ENCODE peak calls at places on chromosomes 13 and 19, in nine cellular contexts. One of them, this sample, is unnamed.

GRCh38 chr19:16522559-16523377 is 19.5 kb downstream of the CHERP start:
- ATAC-seq in left cardiac atrium: no peak
- ATAC-seq in sciatic nerve: no peak
- ATAC-seq in HCT116: no peak
- ATAC-seq in foreskin keratinocyte: no peak
- ATAC-seq in lower lobe of right lung: no peak
- ATAC-seq in upper lobe of right lung: no peak
- ATAC-seq in A549: no peak
- ATAC-seq in activated naive CD4-positive, alpha-beta T cell treated with anti-CD3 and anti-CD28 coated beads, Interleukin-2, amount 50 U/mL, for 72 hours: no peak
- ATAC-seq in this sample: no peak

GRCh38 chr19:55857149-55857548 is 20.8 kb downstream of the NLRP4 start:
- ATAC-seq in upper lobe of right lung: no peak
- ATAC-seq in foreskin keratinocyte: no peak
- ATAC-seq in left cardiac atrium: no peak
- ATAC-seq in lower lobe of right lung: no peak
- ATAC-seq in HCT116: no peak
- ATAC-seq in A549: no peak
- ATAC-seq in activated naive CD4-positive, alpha-beta T cell treated with anti-CD3 and anti-CD28 coated beads, Interleukin-2, amount 50 U/mL, for 72 hours: no peak
- ATAC-seq in sciatic nerve: no peak
- ATAC-seq in this sample: no peak

GRCh38 chr13:46170687-46171086 is 11.3 kb downstream of the LCP1 start:
- ATAC-seq in sciatic nerve: peak
- ATAC-seq in activated naive CD4-positive, alpha-beta T cell treated with anti-CD3 and anti-CD28 coated beads, Interleukin-2, amount 50 U/mL, for 72 hours: no peak
- ATAC-seq in foreskin keratinocyte: no peak
- ATAC-seq in HCT116: no peak
- ATAC-seq in A549: no peak
- ATAC-seq in upper lobe of right lung: no peak
- ATAC-seq in left cardiac atrium: peak
- ATAC-seq in lower lobe of right lung: no peak
- ATAC-seq in this sample: no peak

GRCh38 chr13:113129480-113129879 is 6.9 kb downstream of the F10 start:
- ATAC-seq in foreskin keratinocyte: no peak
- ATAC-seq in sciatic nerve: peak
- ATAC-seq in lower lobe of right lung: no peak
- ATAC-seq in HCT116: no peak
- ATAC-seq in activated naive CD4-positive, alpha-beta T cell treated with anti-CD3 and anti-CD28 coated beads, Interleukin-2, amount 50 U/mL, for 72 hours: no peak
- ATAC-seq in A549: no peak
- ATAC-seq in upper lobe of right lung: no peak
- ATAC-seq in left cardiac atrium: peak
- ATAC-seq in this sample: peak

GRCh38 chr19:5775668-5776309 is 8.8 kb downstream of the PRR22 start:
- ATAC-seq in upper lobe of right lung: no peak
- ATAC-seq in A549: peak
- ATAC-seq in foreskin keratinocyte: no peak
- ATAC-seq in left cardiac atrium: no peak
- ATAC-seq in sciatic nerve: no peak
- ATAC-seq in activated naive CD4-positive, alpha-beta T cell treated with anti-CD3 and anti-CD28 coated beads, Interleukin-2, amount 50 U/mL, for 72 hours: no peak
- ATAC-seq in lower lobe of right lung: no peak
- ATAC-seq in HCT116: no peak
- ATAC-seq in this sample: no peak

GRCh38 chr13:20713751-20714150 is 10.3 kb downstream of the IL17D start:
- ATAC-seq in activated naive CD4-positive, alpha-beta T cell treated with anti-CD3 and anti-CD28 coated beads, Interleukin-2, amount 50 U/mL, for 72 hours: no peak
- ATAC-seq in left cardiac atrium: peak
- ATAC-seq in HCT116: no peak
- ATAC-seq in A549: no peak
- ATAC-seq in upper lobe of right lung: no peak
- ATAC-seq in sciatic nerve: peak
- ATAC-seq in lower lobe of right lung: no peak
- ATAC-seq in foreskin keratinocyte: no peak
- ATAC-seq in this sample: no peak

GRCh38 chr13:67014399-67014798 is 215.7 kb downstream of the PCDH9 start:
- ATAC-seq in activated naive CD4-positive, alpha-beta T cell treated with anti-CD3 and anti-CD28 coated beads, Interleukin-2, amount 50 U/mL, for 72 hours: no peak
- ATAC-seq in left cardiac atrium: no peak
- ATAC-seq in lower lobe of right lung: peak
- ATAC-seq in foreskin keratinocyte: no peak
- ATAC-seq in sciatic nerve: no peak
- ATAC-seq in upper lobe of right lung: no peak
- ATAC-seq in HCT116: no peak
- ATAC-seq in A549: no peak
- ATAC-seq in this sample: no peak

GRCh38 chr19:3187662-3188511 is 2.2 kb downstream of the NCLN start:
- ATAC-seq in left cardiac atrium: no peak
- ATAC-seq in activated naive CD4-positive, alpha-beta T cell treated with anti-CD3 and anti-CD28 coated beads, Interleukin-2, amount 50 U/mL, for 72 hours: no peak
- ATAC-seq in A549: no peak
- ATAC-seq in lower lobe of right lung: no peak
- ATAC-seq in sciatic nerve: no peak
- ATAC-seq in foreskin keratinocyte: no peak
- ATAC-seq in HCT116: no peak
- ATAC-seq in upper lobe of right lung: no peak
- ATAC-seq in this sample: no peak

GRCh38 chr13:41494202-41494601 is 36.9 kb downstream of the RGCC start:
- ATAC-seq in A549: no peak
- ATAC-seq in upper lobe of right lung: no peak
- ATAC-seq in sciatic nerve: peak
- ATAC-seq in foreskin keratinocyte: no peak
- ATAC-seq in activated naive CD4-positive, alpha-beta T cell treated with anti-CD3 and anti-CD28 coated beads, Interleukin-2, amount 50 U/mL, for 72 hours: no peak
- ATAC-seq in HCT116: no peak
- ATAC-seq in lower lobe of right lung: no peak
- ATAC-seq in left cardiac atrium: peak
- ATAC-seq in this sample: no peak

GRCh38 chr19:44903216-44903601 is 2.4 kb upstream of the APOE start:
- ATAC-seq in foreskin keratinocyte: no peak
- ATAC-seq in A549: no peak
- ATAC-seq in upper lobe of right lung: no peak
- ATAC-seq in lower lobe of right lung: no peak
- ATAC-seq in HCT116: no peak
- ATAC-seq in activated naive CD4-positive, alpha-beta T cell treated with anti-CD3 and anti-CD28 coated beads, Interleukin-2, amount 50 U/mL, for 72 hours: peak
- ATAC-seq in left cardiac atrium: peak
- ATAC-seq in sciatic nerve: peak
- ATAC-seq in this sample: no peak

GRCh38 chr13:112828082-112828699 is 138.4 kb downstream of the ATP11A start:
- ATAC-seq in sciatic nerve: no peak
- ATAC-seq in HCT116: no peak
- ATAC-seq in foreskin keratinocyte: no peak
- ATAC-seq in A549: no peak
- ATAC-seq in upper lobe of right lung: no peak
- ATAC-seq in activated naive CD4-positive, alpha-beta T cell treated with anti-CD3 and anti-CD28 coated beads, Interleukin-2, amount 50 U/mL, for 72 hours: no peak
- ATAC-seq in left cardiac atrium: no peak
- ATAC-seq in lower lobe of right lung: peak
- ATAC-seq in this sample: peak

GRCh38 chr13:84653915-84654534 is 771.8 kb upstream of the SLITRK1 start:
- ATAC-seq in left cardiac atrium: peak
- ATAC-seq in A549: no peak
- ATAC-seq in foreskin keratinocyte: no peak
- ATAC-seq in HCT116: no peak
- ATAC-seq in sciatic nerve: no peak
- ATAC-seq in lower lobe of right lung: no peak
- ATAC-seq in upper lobe of right lung: no peak
- ATAC-seq in activated naive CD4-positive, alpha-beta T cell treated with anti-CD3 and anti-CD28 coated beads, Interleukin-2, amount 50 U/mL, for 72 hours: no peak
- ATAC-seq in this sample: no peak

GRCh38 chr19:16627928-16628182 is 149 bp downstream of the MED26 start:
- ATAC-seq in lower lobe of right lung: no peak
- ATAC-seq in foreskin keratinocyte: no peak
- ATAC-seq in sciatic nerve: no peak
- ATAC-seq in HCT116: peak
- ATAC-seq in left cardiac atrium: no peak
- ATAC-seq in activated naive CD4-positive, alpha-beta T cell treated with anti-CD3 and anti-CD28 coated beads, Interleukin-2, amount 50 U/mL, for 72 hours: no peak
- ATAC-seq in A549: no peak
- ATAC-seq in upper lobe of right lung: no peak
- ATAC-seq in this sample: peak

GRCh38 chr13:23833733-23834611 is 55.2 kb downstream of the MIPEP start:
- ATAC-seq in HCT116: no peak
- ATAC-seq in sciatic nerve: no peak
- ATAC-seq in lower lobe of right lung: no peak
- ATAC-seq in upper lobe of right lung: no peak
- ATAC-seq in foreskin keratinocyte: peak
- ATAC-seq in A549: no peak
- ATAC-seq in activated naive CD4-positive, alpha-beta T cell treated with anti-CD3 and anti-CD28 coated beads, Interleukin-2, amount 50 U/mL, for 72 hours: no peak
- ATAC-seq in left cardiac atrium: no peak
- ATAC-seq in this sample: no peak

GRCh38 chr13:110396913-110397379 is 89.9 kb downstream of the COL4A2 start:
- ATAC-seq in HCT116: no peak
- ATAC-seq in foreskin keratinocyte: no peak
- ATAC-seq in lower lobe of right lung: peak
- ATAC-seq in activated naive CD4-positive, alpha-beta T cell treated with anti-CD3 and anti-CD28 coated beads, Interleukin-2, amount 50 U/mL, for 72 hours: no peak
- ATAC-seq in upper lobe of right lung: peak
- ATAC-seq in left cardiac atrium: peak
- ATAC-seq in A549: peak
- ATAC-seq in sciatic nerve: peak
- ATAC-seq in this sample: no peak

GRCh38 chr13:111007209-111007608 is 92.3 kb upstream of the ANKRD10 start:
- ATAC-seq in upper lobe of right lung: no peak
- ATAC-seq in left cardiac atrium: no peak
- ATAC-seq in foreskin keratinocyte: no peak
- ATAC-seq in lower lobe of right lung: no peak
- ATAC-seq in activated naive CD4-positive, alpha-beta T cell treated with anti-CD3 and anti-CD28 coated beads, Interleukin-2, amount 50 U/mL, for 72 hours: no peak
- ATAC-seq in sciatic nerve: peak
- ATAC-seq in HCT116: no peak
- ATAC-seq in A549: no peak
- ATAC-seq in this sample: no peak

GRCh38 chr13:102657630-102658029 is 37.2 kb downstream of the METTL21C start:
- ATAC-seq in HCT116: no peak
- ATAC-seq in sciatic nerve: no peak
- ATAC-seq in lower lobe of right lung: no peak
- ATAC-seq in left cardiac atrium: no peak
- ATAC-seq in foreskin keratinocyte: no peak
- ATAC-seq in upper lobe of right lung: no peak
- ATAC-seq in activated naive CD4-positive, alpha-beta T cell treated with anti-CD3 and anti-CD28 coated beads, Interleukin-2, amount 50 U/mL, for 72 hours: no peak
- ATAC-seq in A549: no peak
- ATAC-seq in this sample: no peak

GRCh38 chr19:2610637-2611482 is 91.6 kb downstream of the GNG7 start:
- ATAC-seq in lower lobe of right lung: peak
- ATAC-seq in left cardiac atrium: peak
- ATAC-seq in HCT116: peak
- ATAC-seq in A549: peak
- ATAC-seq in foreskin keratinocyte: peak
- ATAC-seq in activated naive CD4-positive, alpha-beta T cell treated with anti-CD3 and anti-CD28 coated beads, Interleukin-2, amount 50 U/mL, for 72 hours: peak
- ATAC-seq in upper lobe of right lung: peak
- ATAC-seq in sciatic nerve: peak
- ATAC-seq in this sample: peak

GRCh38 chr13:60019119-60019993 is 144.4 kb downstream of the DIAPH3 start:
- ATAC-seq in A549: no peak
- ATAC-seq in left cardiac atrium: peak
- ATAC-seq in lower lobe of right lung: peak
- ATAC-seq in HCT116: no peak
- ATAC-seq in upper lobe of right lung: peak
- ATAC-seq in foreskin keratinocyte: no peak
- ATAC-seq in activated naive CD4-positive, alpha-beta T cell treated with anti-CD3 and anti-CD28 coated beads, Interleukin-2, amount 50 U/mL, for 72 hours: no peak
- ATAC-seq in sciatic nerve: no peak
- ATAC-seq in this sample: no peak

GRCh38 chr13:103354189-103354588 is 288.0 kb upstream of the SLC10A2 start:
- ATAC-seq in A549: no peak
- ATAC-seq in upper lobe of right lung: no peak
- ATAC-seq in lower lobe of right lung: no peak
- ATAC-seq in foreskin keratinocyte: no peak
- ATAC-seq in sciatic nerve: no peak
- ATAC-seq in left cardiac atrium: peak
- ATAC-seq in HCT116: no peak
- ATAC-seq in activated naive CD4-positive, alpha-beta T cell treated with anti-CD3 and anti-CD28 coated beads, Interleukin-2, amount 50 U/mL, for 72 hours: no peak
- ATAC-seq in this sample: no peak

GRCh38 chr19:660793-661426 is 2.1 kb downstream of the RNF126 start:
- ATAC-seq in sciatic nerve: no peak
- ATAC-seq in HCT116: no peak
- ATAC-seq in activated naive CD4-positive, alpha-beta T cell treated with anti-CD3 and anti-CD28 coated beads, Interleukin-2, amount 50 U/mL, for 72 hours: peak
- ATAC-seq in lower lobe of right lung: no peak
- ATAC-seq in A549: no peak
- ATAC-seq in upper lobe of right lung: no peak
- ATAC-seq in left cardiac atrium: no peak
- ATAC-seq in foreskin keratinocyte: no peak
- ATAC-seq in this sample: no peak

GRCh38 chr19:48745208-48745995 is 1.3 kb downstream of the IZUMO1 start:
- ATAC-seq in HCT116: peak
- ATAC-seq in lower lobe of right lung: peak
- ATAC-seq in foreskin keratinocyte: peak
- ATAC-seq in activated naive CD4-positive, alpha-beta T cell treated with anti-CD3 and anti-CD28 coated beads, Interleukin-2, amount 50 U/mL, for 72 hours: peak
- ATAC-seq in A549: peak
- ATAC-seq in left cardiac atrium: peak
- ATAC-seq in sciatic nerve: peak
- ATAC-seq in upper lobe of right lung: peak
- ATAC-seq in this sample: peak

GRCh38 chr13:95629071-95629470 is 15.4 kb downstream of the DZIP1 start:
- ATAC-seq in foreskin keratinocyte: no peak
- ATAC-seq in left cardiac atrium: no peak
- ATAC-seq in lower lobe of right lung: no peak
- ATAC-seq in sciatic nerve: no peak
- ATAC-seq in A549: no peak
- ATAC-seq in upper lobe of right lung: no peak
- ATAC-seq in activated naive CD4-positive, alpha-beta T cell treated with anti-CD3 and anti-CD28 coated beads, Interleukin-2, amount 50 U/mL, for 72 hours: no peak
- ATAC-seq in HCT116: no peak
- ATAC-seq in this sample: no peak

GRCh38 chr19:18470153-18470552 is 32.2 kb upstream of the ISYNA1 start:
- ATAC-seq in activated naive CD4-positive, alpha-beta T cell treated with anti-CD3 and anti-CD28 coated beads, Interleukin-2, amount 50 U/mL, for 72 hours: peak
- ATAC-seq in upper lobe of right lung: peak
- ATAC-seq in A549: no peak
- ATAC-seq in HCT116: peak
- ATAC-seq in foreskin keratinocyte: no peak
- ATAC-seq in sciatic nerve: peak
- ATAC-seq in left cardiac atrium: peak
- ATAC-seq in lower lobe of right lung: peak
- ATAC-seq in this sample: peak

GRCh38 chr19:56476671-56477428 is at the start of gene ZNF667:
- ATAC-seq in left cardiac atrium: peak
- ATAC-seq in A549: no peak
- ATAC-seq in upper lobe of right lung: no peak
- ATAC-seq in activated naive CD4-positive, alpha-beta T cell treated with anti-CD3 and anti-CD28 coated beads, Interleukin-2, amount 50 U/mL, for 72 hours: peak
- ATAC-seq in lower lobe of right lung: peak
- ATAC-seq in sciatic nerve: peak
- ATAC-seq in HCT116: no peak
- ATAC-seq in foreskin keratinocyte: peak
- ATAC-seq in this sample: peak

GRCh38 chr13:57629391-57629804 is 2.1 kb upstream of the PCDH17 start:
- ATAC-seq in sciatic nerve: peak
- ATAC-seq in left cardiac atrium: peak
- ATAC-seq in foreskin keratinocyte: no peak
- ATAC-seq in A549: no peak
- ATAC-seq in activated naive CD4-positive, alpha-beta T cell treated with anti-CD3 and anti-CD28 coated beads, Interleukin-2, amount 50 U/mL, for 72 hours: no peak
- ATAC-seq in lower lobe of right lung: no peak
- ATAC-seq in upper lobe of right lung: peak
- ATAC-seq in HCT116: no peak
- ATAC-seq in this sample: no peak

GRCh38 chr13:51721485-51721884 is 82.5 kb downstream of the DHRS12 start:
- ATAC-seq in activated naive CD4-positive, alpha-beta T cell treated with anti-CD3 and anti-CD28 coated beads, Interleukin-2, amount 50 U/mL, for 72 hours: no peak
- ATAC-seq in A549: no peak
- ATAC-seq in foreskin keratinocyte: no peak
- ATAC-seq in left cardiac atrium: peak
- ATAC-seq in upper lobe of right lung: no peak
- ATAC-seq in HCT116: no peak
- ATAC-seq in sciatic nerve: peak
- ATAC-seq in lower lobe of right lung: peak
- ATAC-seq in this sample: peak

GRCh38 chr13:98947925-98948324 is 29.9 kb downstream of the DOCK9 start:
- ATAC-seq in activated naive CD4-positive, alpha-beta T cell treated with anti-CD3 and anti-CD28 coated beads, Interleukin-2, amount 50 U/mL, for 72 hours: no peak
- ATAC-seq in foreskin keratinocyte: no peak
- ATAC-seq in lower lobe of right lung: no peak
- ATAC-seq in left cardiac atrium: no peak
- ATAC-seq in sciatic nerve: no peak
- ATAC-seq in A549: no peak
- ATAC-seq in upper lobe of right lung: no peak
- ATAC-seq in HCT116: no peak
- ATAC-seq in this sample: no peak

GRCh38 chr13:46720189-46720588 is 76.8 kb downstream of the ESD start:
- ATAC-seq in activated naive CD4-positive, alpha-beta T cell treated with anti-CD3 and anti-CD28 coated beads, Interleukin-2, amount 50 U/mL, for 72 hours: no peak
- ATAC-seq in sciatic nerve: no peak
- ATAC-seq in foreskin keratinocyte: no peak
- ATAC-seq in upper lobe of right lung: no peak
- ATAC-seq in A549: no peak
- ATAC-seq in left cardiac atrium: no peak
- ATAC-seq in lower lobe of right lung: no peak
- ATAC-seq in HCT116: no peak
- ATAC-seq in this sample: no peak

GRCh38 chr19:33621065-33621785 is 528 bp upstream of the CHST8 start:
- ATAC-seq in sciatic nerve: no peak
- ATAC-seq in left cardiac atrium: peak
- ATAC-seq in lower lobe of right lung: no peak
- ATAC-seq in upper lobe of right lung: no peak
- ATAC-seq in A549: no peak
- ATAC-seq in foreskin keratinocyte: peak
- ATAC-seq in activated naive CD4-positive, alpha-beta T cell treated with anti-CD3 and anti-CD28 coated beads, Interleukin-2, amount 50 U/mL, for 72 hours: no peak
- ATAC-seq in HCT116: no peak
- ATAC-seq in this sample: no peak